ENCODE peak calls at places on chromosomes 11 and 22, in five cellular contexts. Z is GM23338; A is epithelial cell of prostate; T is body of pancreas; O is activated naive CD8-positive, alpha-beta T cell treated with anti-CD3 and anti-CD28 coated beads, Interleukin-2, amount 50 U/mL, for 16 hours. X is an unnamed sample.

GRCh38 chr11:67295846-67296245 is 6.7 kb downstream of the ANKRD13D start:
- DNase-seq in Z (no peak), A (no peak), T (no peak), O (no peak), X (no peak)

GRCh38 chr22:26656896-26657851 is at the start of gene MIAT:
- DNase-seq in Z (peak; percentile 90), A (no peak), T (peak; percentile 37), O (no peak), X (no peak)

GRCh38 chr11:128757886-128758612 is 64.2 kb downstream of the FLI1 start:
- DNase-seq in Z (no peak), A (no peak), T (no peak), O (no peak), X (no peak)

GRCh38 chr11:8686325-8686724 is 3.7 kb downstream of the RPL27A start:
- DNase-seq in Z (no peak), A (no peak), T (no peak), O (no peak), X (no peak)

GRCh38 chr22:44583076-44583760 is 85.2 kb upstream of the RTL6 start:
- DNase-seq in Z (no peak), A (no peak), T (peak; percentile 7), O (no peak), X (no peak)

GRCh38 chr22:41240377-41241132 is at the start of gene CHADL:
- DNase-seq in Z (peak; percentile 43), A (no peak), T (peak; percentile 33), O (no peak), X (no peak)

GRCh38 chr11:100929377-100929776 is 200.2 kb downstream of the PGR start:
- DNase-seq in Z (no peak), A (no peak), T (no peak), O (no peak), X (peak; percentile 65)

GRCh38 chr11:3642071-3642951 is 519 bp upstream of the ART5 start:
- DNase-seq in Z (peak; percentile 97), A (no peak), T (peak; percentile 82), O (peak; percentile 56), X (peak; percentile 16)

GRCh38 chr11:111183706-111184105 is 61.8 kb upstream of the POU2AF2 start:
- DNase-seq in Z (no peak), A (no peak), T (no peak), O (no peak), X (peak; percentile 42)

GRCh38 chr11:43517518-43517917 is 158.8 kb downstream of the TTC17 start:
- DNase-seq in Z (no peak), A (no peak), T (no peak), O (no peak), X (no peak)

GRCh38 chr22:30078320-30079311 is 1.6 kb upstream of the HORMAD2 start:
- DNase-seq in Z (peak; percentile 51), A (no peak), T (peak; percentile 13), O (no peak), X (peak; percentile 40)

GRCh38 chr22:42925598-42925997 is 68.5 kb upstream of the ARFGAP3 start:
- DNase-seq in Z (no peak), A (no peak), T (no peak), O (no peak), X (no peak)

GRCh38 chr11:119902656-119903181 is 173.7 kb upstream of the NECTIN1 start:
- DNase-seq in Z (no peak), A (no peak), T (no peak), O (no peak), X (no peak)

GRCh38 chr11:112310414-112310813 is 49.8 kb upstream of the PLET1 start:
- DNase-seq in Z (no peak), A (peak; percentile 85), T (no peak), O (no peak), X (peak; percentile 90)

GRCh38 chr11:65588199-65589054 is 7.2 kb downstream of the KCNK7 start:
- DNase-seq in Z (peak; percentile 88), A (no peak), T (peak; percentile 74), O (peak; percentile 44), X (peak; percentile 30)

GRCh38 chr22:42066133-42066761 is 4.4 kb downstream of the NAGA start:
- DNase-seq in Z (no peak), A (no peak), T (no peak), O (no peak), X (no peak)

GRCh38 chr11:9711454-9712307 is 47.8 kb downstream of the SWAP70 start:
- DNase-seq in Z (peak; percentile 40), A (no peak), T (no peak), O (no peak), X (no peak)

GRCh38 chr11:34655335-34656008 is 34.6 kb downstream of the EHF start:
- DNase-seq in Z (no peak), A (no peak), T (no peak), O (no peak), X (peak; percentile 84)

GRCh38 chr22:28118957-28119631 is 200.0 kb upstream of the PITPNB start:
- DNase-seq in Z (no peak), A (no peak), T (no peak), O (no peak), X (no peak)

GRCh38 chr11:5349550-5349949 is 1.8 kb upstream of the OR51B6 start:
- DNase-seq in Z (no peak), A (no peak), T (no peak), O (no peak), X (no peak)

GRCh38 chr22:40258463-40259046 is 80.8 kb downstream of the TNRC6B start:
- DNase-seq in Z (no peak), A (peak; percentile 27), T (peak; percentile 28), O (no peak), X (peak; percentile 87)

GRCh38 chr11:119305556-119306372 is 11.2 kb downstream of the MCAM start:
- DNase-seq in Z (no peak), A (no peak), T (no peak), O (no peak), X (no peak)

GRCh38 chr22:39152511-39153219 is at the start of gene CBX7:
- DNase-seq in Z (peak; percentile 86), A (no peak), T (peak; percentile 95), O (peak; percentile 78), X (peak; percentile 48)

GRCh38 chr11:111694851-111695250 is 71.3 kb downstream of the PPP2R1B start:
- DNase-seq in Z (no peak), A (no peak), T (no peak), O (no peak), X (no peak)

GRCh38 chr22:46090631-46091201 is 59.6 kb upstream of the PPARA start:
- DNase-seq in Z (no peak), A (peak; percentile 61), T (peak; percentile 47), O (no peak), X (no peak)

GRCh38 chr11:118615282-118615979 is 8.0 kb downstream of the PHLDB1 start:
- DNase-seq in Z (peak; percentile 97), A (no peak), T (peak; percentile 63), O (no peak), X (no peak)

GRCh38 chr11:2466869-2467694 is 22.3 kb downstream of the KCNQ1 start:
- DNase-seq in Z (no peak), A (no peak), T (peak; percentile 15), O (no peak), X (no peak)

GRCh38 chr22:49107561-49107960 is 720.1 kb downstream of the BRD1 start:
- DNase-seq in Z (no peak), A (no peak), T (no peak), O (no peak), X (no peak)

GRCh38 chr11:107116358-107116757 is 98.1 kb upstream of the GUCY1A2 start:
- DNase-seq in Z (no peak), A (no peak), T (no peak), O (no peak), X (no peak)

GRCh38 chr22:44584256-44584902 is 86.3 kb upstream of the RTL6 start:
- DNase-seq in Z (no peak), A (no peak), T (peak; percentile 34), O (no peak), X (no peak)

GRCh38 chr11:116379185-116379828 is 393.5 kb downstream of the BUD13 start:
- DNase-seq in Z (peak; percentile 79), A (no peak), T (peak; percentile 27), O (no peak), X (no peak)

GRCh38 chr11:96329419-96329818 is 13.6 kb downstream of the MAML2 start:
- DNase-seq in Z (no peak), A (no peak), T (no peak), O (no peak), X (no peak)

GRCh38 chr22:40009231-40009769 is 14.5 kb downstream of the FAM83F start:
- DNase-seq in Z (peak; percentile 88), A (no peak), T (peak; percentile 52), O (no peak), X (no peak)

GRCh38 chr11:78244546-78245315 is 56.0 kb downstream of the USP35 start:
- DNase-seq in Z (no peak), A (no peak), T (no peak), O (no peak), X (no peak)

GRCh38 chr11:119382101-119382500 is 611 bp upstream of the USP2 start:
- DNase-seq in Z (peak; percentile 47), A (no peak), T (no peak), O (no peak), X (no peak)

GRCh38 chr11:124758355-124759267 is 3.5 kb downstream of the ESAM start:
- DNase-seq in Z (peak; percentile 98), A (no peak), T (peak; percentile 78), O (no peak), X (peak; percentile 33)

GRCh38 chr11:117316197-117316961 is at the start of gene BACE1:
- DNase-seq in Z (peak; percentile 97), A (no peak), T (peak; percentile 89), O (no peak), X (peak; percentile 60)

X was measured in foreskin keratinocyte.